ENCODE peak calls at places on chromosomes 6 and 20, in six cellular contexts. One of them, this sample, is unnamed.

GRCh38 chr6:69622230-69622629 is 174.6 kb downstream of the LMBRD1 start:
- DNase-seq in bronchial epithelial cell: no peak
- DNase-seq in CD8-positive, alpha-beta T cell: no peak
- DNase-seq in ascending aorta: no peak
- DNase-seq in left ventricle myocardium inferior: no peak
- DNase-seq in pancreas: no peak
- DNase-seq in this sample: no peak

GRCh38 chr6:163983601-163984445 is 569.3 kb downstream of the QKI start:
- DNase-seq in bronchial epithelial cell: no peak
- DNase-seq in CD8-positive, alpha-beta T cell: no peak
- DNase-seq in ascending aorta: no peak
- DNase-seq in left ventricle myocardium inferior: no peak
- DNase-seq in pancreas: no peak
- DNase-seq in this sample: no peak

GRCh38 chr20:41135187-41135887 is 2.0 kb upstream of the PLCG1 start:
- DNase-seq in bronchial epithelial cell: peak
- DNase-seq in CD8-positive, alpha-beta T cell: peak
- DNase-seq in ascending aorta: no peak
- DNase-seq in left ventricle myocardium inferior: no peak
- DNase-seq in pancreas: no peak
- DNase-seq in this sample: no peak

GRCh38 chr6:150336299-150336698 is 32.5 kb upstream of the IYD start:
- DNase-seq in bronchial epithelial cell: peak
- DNase-seq in CD8-positive, alpha-beta T cell: no peak
- DNase-seq in ascending aorta: no peak
- DNase-seq in left ventricle myocardium inferior: no peak
- DNase-seq in pancreas: no peak
- DNase-seq in this sample: peak

GRCh38 chr20:7637184-7637583 is 303.1 kb downstream of the HAO1 start:
- DNase-seq in bronchial epithelial cell: no peak
- DNase-seq in CD8-positive, alpha-beta T cell: no peak
- DNase-seq in ascending aorta: no peak
- DNase-seq in left ventricle myocardium inferior: no peak
- DNase-seq in pancreas: no peak
- DNase-seq in this sample: no peak

GRCh38 chr6:88179692-88180091 is 13.5 kb upstream of the CNR1 start:
- DNase-seq in bronchial epithelial cell: no peak
- DNase-seq in CD8-positive, alpha-beta T cell: no peak
- DNase-seq in ascending aorta: no peak
- DNase-seq in left ventricle myocardium inferior: no peak
- DNase-seq in pancreas: no peak
- DNase-seq in this sample: no peak

GRCh38 chr6:25054469-25054868 is 118.7 kb upstream of the RIPOR2 start:
- DNase-seq in bronchial epithelial cell: peak
- DNase-seq in CD8-positive, alpha-beta T cell: no peak
- DNase-seq in ascending aorta: no peak
- DNase-seq in left ventricle myocardium inferior: no peak
- DNase-seq in pancreas: no peak
- DNase-seq in this sample: no peak

GRCh38 chr6:159279790-159280277 is 110.6 kb downstream of the FNDC1 start:
- DNase-seq in bronchial epithelial cell: peak
- DNase-seq in CD8-positive, alpha-beta T cell: no peak
- DNase-seq in ascending aorta: no peak
- DNase-seq in left ventricle myocardium inferior: no peak
- DNase-seq in pancreas: no peak
- DNase-seq in this sample: no peak

DNA sequence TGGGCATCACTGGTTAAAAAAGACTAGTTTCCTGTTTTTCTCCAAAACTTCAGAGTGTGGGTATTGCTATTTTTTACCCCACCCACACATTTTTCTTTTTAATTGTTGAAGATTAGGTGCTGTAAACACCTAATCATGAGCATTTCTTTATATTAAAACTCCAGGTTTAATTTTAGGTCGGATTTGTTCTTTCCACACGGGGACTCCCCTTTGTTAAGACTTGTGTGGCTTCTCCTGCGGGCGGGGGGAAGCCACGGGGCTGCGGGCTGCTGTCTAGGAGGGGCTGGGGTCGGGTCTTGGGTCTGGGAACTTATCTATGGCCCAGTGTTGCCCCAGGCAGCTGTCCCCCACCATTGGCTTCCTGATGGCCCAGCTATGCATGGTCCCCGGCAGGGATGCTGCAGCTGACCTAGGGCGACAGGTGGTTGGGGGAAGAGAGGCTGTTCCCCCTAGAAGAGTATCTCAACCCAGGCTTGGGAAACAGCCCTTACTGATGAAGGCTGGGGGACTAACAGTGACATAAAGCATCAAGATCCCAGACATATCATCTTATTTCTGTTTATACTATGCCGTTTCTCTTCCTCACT is 87.3 kb downstream of the HIVEP2 start:
- DNase-seq in bronchial epithelial cell: no peak
- DNase-seq in CD8-positive, alpha-beta T cell: peak
- DNase-seq in ascending aorta: no peak
- DNase-seq in left ventricle myocardium inferior: no peak
- DNase-seq in pancreas: no peak
- DNase-seq in this sample: no peak
- H3K4me3 ChIP-seq in bronchial epithelial cell: no peak
- H3K4me3 ChIP-seq in CD8-positive, alpha-beta T cell: peak
- H3K4me3 ChIP-seq in ascending aorta: no peak
- H3K4me3 ChIP-seq in left ventricle myocardium inferior: no peak
- H3K4me3 ChIP-seq in pancreas: no peak
- H3K4me3 ChIP-seq in this sample: no peak

GRCh38 chr6:31546962-31547726 is at the start of gene NFKBIL1:
- DNase-seq in bronchial epithelial cell: peak
- DNase-seq in CD8-positive, alpha-beta T cell: peak
- DNase-seq in ascending aorta: peak
- DNase-seq in left ventricle myocardium inferior: peak
- DNase-seq in pancreas: peak
- DNase-seq in this sample: peak
- TF ChIP-seq CTCF in bronchial epithelial cell: no peak
- TF ChIP-seq CTCF in CD8-positive, alpha-beta T cell: peak
- TF ChIP-seq CTCF in ascending aorta: no peak
- TF ChIP-seq CTCF in left ventricle myocardium inferior: no peak
- TF ChIP-seq CTCF in pancreas: no peak
- TF ChIP-seq CTCF in this sample: no peak

GRCh38 chr6:106359989-106360409 is 518 bp upstream of the CRYBG1 start:
- DNase-seq in bronchial epithelial cell: no peak
- DNase-seq in CD8-positive, alpha-beta T cell: no peak
- DNase-seq in ascending aorta: no peak
- DNase-seq in left ventricle myocardium inferior: no peak
- DNase-seq in pancreas: no peak
- DNase-seq in this sample: no peak
- H3K4me3 ChIP-seq in bronchial epithelial cell: peak
- H3K4me3 ChIP-seq in CD8-positive, alpha-beta T cell: peak
- H3K4me3 ChIP-seq in ascending aorta: peak
- H3K4me3 ChIP-seq in left ventricle myocardium inferior: peak
- H3K4me3 ChIP-seq in pancreas: peak
- H3K4me3 ChIP-seq in this sample: peak

GRCh38 chr6:166862287-166862977 is 93.9 kb downstream of the RNASET2 start:
- DNase-seq in bronchial epithelial cell: no peak
- DNase-seq in CD8-positive, alpha-beta T cell: peak
- DNase-seq in ascending aorta: no peak
- DNase-seq in left ventricle myocardium inferior: no peak
- DNase-seq in pancreas: no peak
- DNase-seq in this sample: no peak

GRCh38 chr6:166861961-166862286 is 94.4 kb downstream of the RNASET2 start:
- DNase-seq in bronchial epithelial cell: no peak
- DNase-seq in CD8-positive, alpha-beta T cell: no peak
- DNase-seq in ascending aorta: no peak
- DNase-seq in left ventricle myocardium inferior: no peak
- DNase-seq in pancreas: no peak
- DNase-seq in this sample: no peak

GRCh38 chr6:166861304-166861703 is 95.0 kb downstream of the RNASET2 start:
- DNase-seq in bronchial epithelial cell: no peak
- DNase-seq in CD8-positive, alpha-beta T cell: no peak
- DNase-seq in ascending aorta: no peak
- DNase-seq in left ventricle myocardium inferior: no peak
- DNase-seq in pancreas: no peak
- DNase-seq in this sample: no peak

GRCh38 chr6:166864333-166864732 is 92.0 kb downstream of the RNASET2 start:
- DNase-seq in bronchial epithelial cell: no peak
- DNase-seq in CD8-positive, alpha-beta T cell: no peak
- DNase-seq in ascending aorta: no peak
- DNase-seq in left ventricle myocardium inferior: no peak
- DNase-seq in pancreas: no peak
- DNase-seq in this sample: no peak

DNA sequence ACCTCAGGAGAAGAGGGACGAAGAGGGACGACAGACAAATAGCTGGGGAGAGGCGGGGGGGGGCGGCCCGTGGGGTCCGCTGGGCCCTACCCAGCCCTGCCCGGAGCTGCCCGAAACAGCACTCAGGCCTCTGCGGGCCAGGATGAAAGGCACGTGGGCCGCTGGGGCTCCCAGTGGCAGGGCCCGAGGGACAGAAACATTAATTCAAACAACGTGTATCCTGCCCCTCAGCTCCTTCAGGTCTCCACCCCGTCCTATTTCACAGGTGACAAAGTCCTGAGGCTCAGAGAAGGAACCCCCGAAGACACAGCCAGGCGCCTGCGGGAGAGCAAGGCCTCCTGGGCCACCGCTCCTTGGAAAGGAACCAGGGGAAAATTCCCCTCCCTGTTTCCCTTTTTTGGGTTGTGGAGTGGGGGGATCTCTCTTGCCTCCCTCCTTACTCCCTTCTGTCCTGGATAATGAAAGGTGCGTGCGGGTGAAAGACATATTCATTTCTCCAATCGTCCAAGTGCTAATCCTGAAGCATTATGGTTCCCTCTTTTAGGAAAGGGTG is 93.3 kb downstream of the RNASET2 start:
- DNase-seq in bronchial epithelial cell: no peak
- DNase-seq in CD8-positive, alpha-beta T cell: no peak
- DNase-seq in ascending aorta: no peak
- DNase-seq in left ventricle myocardium inferior: no peak
- DNase-seq in pancreas: no peak
- DNase-seq in this sample: no peak
- TF ChIP-seq CTCF in bronchial epithelial cell: no peak
- TF ChIP-seq CTCF in CD8-positive, alpha-beta T cell: no peak
- TF ChIP-seq CTCF in ascending aorta: no peak
- TF ChIP-seq CTCF in left ventricle myocardium inferior: no peak
- TF ChIP-seq CTCF in pancreas: no peak
- TF ChIP-seq CTCF in this sample: no peak

This sample was measured in AG04449.